ENCODE peak calls at places on chromosomes 6 and 20, in ten cellular contexts. W is fibroblast of lung, B is bronchial epithelial cell, L is hepatocyte, Y is neural progenitor cell, R is IMR-90, E is kidney, O is suprapubic skin, I is Calu3, X is heart left ventricle. G is an unnamed sample.

GRCh38 chr20:44186201-44186600 is 787 bp downstream of the JPH2 start:
- DNase-seq in L (no peak), B (no peak), W (no peak), E (no peak), X (peak; percentile 46), R (no peak), I (no peak), O (no peak), Y (no peak), G (no peak)

GRCh38 chr6:15504040-15504491 is 158.8 kb downstream of the DTNBP1 start:
- DNase-seq in O (peak; percentile 80), I (no peak), L (no peak), Y (peak; percentile 25), W (peak; percentile 38), E (peak; percentile 82), B (no peak), X (peak; percentile 86), R (no peak), G (no peak)

GRCh38 chr20:4069741-4070140 is 54.4 kb upstream of the RNF24 start:
- DNase-seq in X (no peak), B (peak; percentile 48), Y (no peak), R (peak; percentile 72), W (peak; percentile 78), I (no peak), E (no peak), L (no peak), O (no peak), G (no peak)

GRCh38 chr6:88220493-88220892 is 54.3 kb upstream of the CNR1 start:
- DNase-seq in B (peak; percentile 10), W (no peak), X (no peak), I (no peak), L (peak; percentile 38), R (no peak), O (no peak), E (no peak), Y (peak; percentile 49), G (no peak)

GRCh38 chr6:116572162-116572561 is 858 bp downstream of the RWDD1 start:
- DNase-seq in E (no peak), I (no peak), X (peak; percentile 34), R (peak; percentile 55), L (peak; percentile 57), O (no peak), W (peak; percentile 50), Y (peak; percentile 30), B (peak; percentile 31), G (no peak)

GRCh38 chr20:56801991-56802740 is 173.1 kb downstream of the TFAP2C start:
- DNase-seq in Y (no peak), E (no peak), R (peak; percentile 54), X (no peak), B (peak; percentile 7), O (no peak), W (no peak), L (no peak), I (no peak), G (no peak)

GRCh38 chr6:22877946-22878705 is 308.8 kb downstream of the HDGFL1 start:
- DNase-seq in I (no peak), W (peak; percentile 69), E (no peak), B (no peak), R (peak; percentile 89), L (no peak), X (no peak), O (no peak), Y (no peak), G (no peak)

GRCh38 chr20:59835448-59836395 is 97.7 kb downstream of the SYCP2 start:
- DNase-seq in Y (peak; percentile 86), X (peak; percentile 63), O (no peak), L (peak; percentile 80), E (peak; percentile 88), W (peak; percentile 18), R (peak; percentile 5), I (peak; percentile 61), B (peak; percentile 45), G (no peak)

GRCh38 chr6:55632953-55633352 is 54.0 kb upstream of the HMGCLL1 start:
- DNase-seq in X (no peak), B (peak; percentile 67), R (peak; percentile 11), Y (no peak), E (no peak), I (no peak), O (no peak), L (no peak), W (peak; percentile 61), G (no peak)

GRCh38 chr6:11471261-11471660 is 66.3 kb upstream of the TMEM170B start:
- DNase-seq in O (no peak), X (no peak), I (no peak), R (no peak), W (no peak), L (no peak), Y (no peak), B (no peak), E (no peak), G (no peak)

GRCh38 chr6:68443704-68444103 is 191.4 kb upstream of the ADGRB3 start:
- DNase-seq in X (no peak), B (no peak), O (no peak), W (no peak), E (no peak), R (no peak), Y (no peak), I (no peak), L (no peak), G (no peak)

GRCh38 chr6:34894693-34895092 is 5.6 kb downstream of the ANKS1A start:
- DNase-seq in I (no peak), Y (no peak), O (no peak), X (no peak), L (no peak), B (no peak), W (no peak), E (no peak), R (no peak), G (no peak)

GRCh38 chr20:63037669-63038268 is 31.0 kb upstream of the BHLHE23 start:
- DNase-seq in Y (no peak), W (no peak), O (no peak), X (peak; percentile 15), B (no peak), I (no peak), L (no peak), R (no peak), E (peak; percentile 19), G (no peak)

GRCh38 chr6:14026831-14027539 is 90.6 kb upstream of the CD83 start:
- DNase-seq in Y (no peak), O (no peak), R (peak; percentile 18), E (no peak), I (no peak), L (no peak), B (no peak), W (peak; percentile 42), X (no peak), G (no peak)

GRCh38 chr6:36914227-36914794 is 28.6 kb downstream of the C6orf89 start:
- DNase-seq in E (no peak), Y (peak; percentile 61), W (peak; percentile 34), I (peak; percentile 88), X (no peak), R (peak; percentile 56), B (peak; percentile 94), O (no peak), L (peak; percentile 85), G (no peak)

GRCh38 chr6:168302534-168302933 is 17.0 kb downstream of the DACT2 start:
- DNase-seq in Y (peak; percentile 28), E (no peak), I (no peak), R (no peak), B (no peak), L (peak; percentile 61), W (no peak), O (no peak), X (no peak), G (no peak)

GRCh38 chr6:42505377-42505702 is 53.6 kb upstream of the TRERF1 start:
- DNase-seq in E (no peak), L (no peak), R (peak; percentile 67), O (no peak), B (peak; percentile 85), Y (no peak), I (no peak), X (no peak), W (peak; percentile 19), G (no peak)

GRCh38 chr20:9478801-9479200 is 35.6 kb upstream of the LAMP5 start:
- DNase-seq in B (no peak), I (no peak), Y (no peak), W (no peak), X (no peak), R (no peak), O (no peak), E (no peak), L (no peak), G (no peak)

GRCh38 chr6:147742445-147742844 is 234.0 kb downstream of the SAMD5 start:
- DNase-seq in Y (peak; percentile 24), I (no peak), W (no peak), B (no peak), E (no peak), L (peak; percentile 18), R (no peak), X (no peak), O (no peak), G (no peak)

GRCh38 chr20:43799150-43799711 is 72.4 kb upstream of the GTSF1L start:
- DNase-seq in I (no peak), R (peak; percentile 37), Y (no peak), O (no peak), L (peak; percentile 8), B (no peak), W (peak; percentile 25), E (no peak), X (no peak), G (no peak)

GRCh38 chr6:100948381-100949133 is 67.4 kb upstream of the ASCC3 start:
- DNase-seq in L (peak; percentile 48), Y (no peak), W (no peak), B (peak; percentile 41), O (no peak), X (no peak), E (no peak), I (no peak), R (peak; percentile 0), G (no peak)

GRCh38 chr6:72622094-72622540 is 253 bp downstream of the KCNQ5 start:
- DNase-seq in I (no peak), X (no peak), L (peak; percentile 61), W (no peak), E (peak; percentile 75), Y (peak; percentile 76), O (no peak), R (peak; percentile 24), B (no peak), G (peak; percentile 40)
- TF ChIP-seq CTCF in I (no peak), X (no peak), L (no peak), W (no peak), E (peak; percentile 22), Y (peak; percentile 39), O (no peak), R (peak; percentile 22), B (peak; percentile 26), G (no peak)

GRCh38 chr20:24657211-24657610 is 187.8 kb downstream of the SYNDIG1 start:
- DNase-seq in I (no peak), E (peak; percentile 80), O (no peak), Y (no peak), B (no peak), W (peak; percentile 67), X (no peak), L (peak; percentile 16), R (peak; percentile 22), G (no peak)
- TF ChIP-seq CTCF in I (no peak), E (no peak), O (no peak), Y (no peak), B (no peak), W (no peak), X (no peak), L (no peak), R (peak; percentile 10), G (no peak)

GRCh38 chr6:7131390-7131789 is 23.6 kb downstream of the RREB1 start:
- DNase-seq in E (no peak), X (no peak), R (no peak), Y (no peak), B (no peak), L (no peak), W (no peak), I (no peak), O (no peak), G (no peak)
- TF ChIP-seq CTCF in E (no peak), X (no peak), R (no peak), Y (no peak), B (no peak), L (no peak), W (no peak), I (no peak), O (no peak), G (no peak)

GRCh38 chr6:141675957-141676356 is 456.8 kb upstream of the GJE1 start:
- DNase-seq in L (no peak), R (peak; percentile 27), Y (no peak), B (peak; percentile 13), I (no peak), O (no peak), X (no peak), E (no peak), W (peak; percentile 46), G (no peak)
- TF ChIP-seq CTCF in L (peak; percentile 57), R (peak; percentile 48), Y (peak; percentile 26), B (peak; percentile 10), I (no peak), O (no peak), X (peak; percentile 38), E (no peak), W (no peak), G (peak; percentile 12)